ENCODE peak calls at places on chromosomes 6 and 20, in eight cellular contexts. One of them, this sample, is unnamed.
A peak's percentile ranks its signal among the peaks of the same experiment; 100 is the strongest.

GRCh38 chr20:364905-365794 is 15.4 kb upstream of the TRIB3 start:
- DNase-seq in left ventricle myocardium inferior: no peak
- DNase-seq in transverse colon: no peak
- DNase-seq in fibroblast of the aortic adventitia: peak; percentile 48
- DNase-seq in cardiac muscle cell: no peak
- DNase-seq in endothelial cell of umbilical vein: no peak
- DNase-seq in NB4: peak; percentile 60
- DNase-seq in CD8-positive, alpha-beta T cell: no peak
- DNase-seq in this sample: no peak

GRCh38 chr20:45792513-45793118 is 862 bp downstream of the DNTTIP1 start:
- DNase-seq in left ventricle myocardium inferior: no peak
- DNase-seq in transverse colon: no peak
- DNase-seq in fibroblast of the aortic adventitia: no peak
- DNase-seq in cardiac muscle cell: no peak
- DNase-seq in endothelial cell of umbilical vein: no peak
- DNase-seq in NB4: peak; percentile 61
- DNase-seq in CD8-positive, alpha-beta T cell: no peak
- DNase-seq in this sample: no peak

GRCh38 chr20:35972445-35972844 is 4.1 kb downstream of the CNBD2 start:
- DNase-seq in left ventricle myocardium inferior: no peak
- DNase-seq in transverse colon: no peak
- DNase-seq in fibroblast of the aortic adventitia: no peak
- DNase-seq in cardiac muscle cell: no peak
- DNase-seq in endothelial cell of umbilical vein: no peak
- DNase-seq in NB4: no peak
- DNase-seq in CD8-positive, alpha-beta T cell: no peak
- DNase-seq in this sample: no peak

GRCh38 chr6:97085772-97086171 is 161.2 kb downstream of the KLHL32 start:
- DNase-seq in left ventricle myocardium inferior: no peak
- DNase-seq in transverse colon: no peak
- DNase-seq in fibroblast of the aortic adventitia: no peak
- DNase-seq in cardiac muscle cell: no peak
- DNase-seq in endothelial cell of umbilical vein: no peak
- DNase-seq in NB4: no peak
- DNase-seq in CD8-positive, alpha-beta T cell: no peak
- DNase-seq in this sample: no peak

GRCh38 chr6:140193269-140193668 is 818.8 kb upstream of the CITED2 start:
- DNase-seq in left ventricle myocardium inferior: no peak
- DNase-seq in transverse colon: no peak
- DNase-seq in fibroblast of the aortic adventitia: no peak
- DNase-seq in cardiac muscle cell: no peak
- DNase-seq in endothelial cell of umbilical vein: peak; percentile 7
- DNase-seq in NB4: peak; percentile 11
- DNase-seq in CD8-positive, alpha-beta T cell: no peak
- DNase-seq in this sample: no peak

GRCh38 chr6:21294144-21294543 is 299.4 kb upstream of the SOX4 start:
- DNase-seq in left ventricle myocardium inferior: no peak
- DNase-seq in transverse colon: no peak
- DNase-seq in fibroblast of the aortic adventitia: no peak
- DNase-seq in cardiac muscle cell: no peak
- DNase-seq in endothelial cell of umbilical vein: no peak
- DNase-seq in NB4: no peak
- DNase-seq in CD8-positive, alpha-beta T cell: no peak
- DNase-seq in this sample: no peak

GRCh38 chr20:32163951-32164350 is 43.6 kb downstream of the PLAGL2 start:
- DNase-seq in left ventricle myocardium inferior: no peak
- DNase-seq in transverse colon: no peak
- DNase-seq in fibroblast of the aortic adventitia: no peak
- DNase-seq in cardiac muscle cell: no peak
- DNase-seq in endothelial cell of umbilical vein: no peak
- DNase-seq in NB4: peak; percentile 53
- DNase-seq in CD8-positive, alpha-beta T cell: no peak
- DNase-seq in this sample: no peak

GRCh38 chr20:54212226-54212625 is 4.3 kb downstream of the PFDN4 start:
- DNase-seq in left ventricle myocardium inferior: no peak
- DNase-seq in transverse colon: no peak
- DNase-seq in fibroblast of the aortic adventitia: peak; percentile 89
- DNase-seq in cardiac muscle cell: no peak
- DNase-seq in endothelial cell of umbilical vein: no peak
- DNase-seq in NB4: no peak
- DNase-seq in CD8-positive, alpha-beta T cell: no peak
- DNase-seq in this sample: no peak

GRCh38 chr20:59161626-59162170 is 1.9 kb upstream of the ZNF831 start:
- DNase-seq in left ventricle myocardium inferior: no peak
- DNase-seq in transverse colon: no peak
- DNase-seq in fibroblast of the aortic adventitia: no peak
- DNase-seq in cardiac muscle cell: no peak
- DNase-seq in endothelial cell of umbilical vein: no peak
- DNase-seq in NB4: no peak
- DNase-seq in CD8-positive, alpha-beta T cell: no peak
- DNase-seq in this sample: no peak

GRCh38 chr6:166667886-166668620 is 41.0 kb upstream of the RPS6KA2 start:
- DNase-seq in left ventricle myocardium inferior: no peak
- DNase-seq in transverse colon: no peak
- DNase-seq in fibroblast of the aortic adventitia: no peak
- DNase-seq in cardiac muscle cell: no peak
- DNase-seq in endothelial cell of umbilical vein: no peak
- DNase-seq in NB4: no peak
- DNase-seq in CD8-positive, alpha-beta T cell: no peak
- DNase-seq in this sample: no peak

GRCh38 chr20:32983459-32984112 is 20.6 kb downstream of the SUN5 start:
- DNase-seq in left ventricle myocardium inferior: no peak
- DNase-seq in transverse colon: no peak
- DNase-seq in fibroblast of the aortic adventitia: no peak
- DNase-seq in cardiac muscle cell: no peak
- DNase-seq in endothelial cell of umbilical vein: no peak
- DNase-seq in NB4: no peak
- DNase-seq in CD8-positive, alpha-beta T cell: no peak
- DNase-seq in this sample: peak; percentile 41

GRCh38 chr20:57198359-57199072 is 67.9 kb downstream of the BMP7 start:
- DNase-seq in left ventricle myocardium inferior: no peak
- DNase-seq in transverse colon: no peak
- DNase-seq in fibroblast of the aortic adventitia: no peak
- DNase-seq in cardiac muscle cell: no peak
- DNase-seq in endothelial cell of umbilical vein: no peak
- DNase-seq in NB4: peak; percentile 31
- DNase-seq in CD8-positive, alpha-beta T cell: no peak
- DNase-seq in this sample: no peak

GRCh38 chr20:41616228-41616627 is 1.9 kb downstream of the CHD6 start:
- DNase-seq in left ventricle myocardium inferior: no peak
- DNase-seq in transverse colon: no peak
- DNase-seq in fibroblast of the aortic adventitia: peak; percentile 37
- DNase-seq in cardiac muscle cell: no peak
- DNase-seq in endothelial cell of umbilical vein: no peak
- DNase-seq in NB4: peak; percentile 71
- DNase-seq in CD8-positive, alpha-beta T cell: no peak
- DNase-seq in this sample: no peak

GRCh38 chr6:37987008-37987407 is 167.5 kb downstream of the ZFAND3 start:
- DNase-seq in left ventricle myocardium inferior: no peak
- DNase-seq in transverse colon: no peak
- DNase-seq in fibroblast of the aortic adventitia: peak; percentile 61
- DNase-seq in cardiac muscle cell: no peak
- DNase-seq in endothelial cell of umbilical vein: no peak
- DNase-seq in NB4: no peak
- DNase-seq in CD8-positive, alpha-beta T cell: no peak
- DNase-seq in this sample: no peak

GRCh38 chr6:79377047-79377446 is 142.6 kb upstream of the HMGN3 start:
- DNase-seq in left ventricle myocardium inferior: no peak
- DNase-seq in transverse colon: no peak
- DNase-seq in fibroblast of the aortic adventitia: peak; percentile 7
- DNase-seq in cardiac muscle cell: no peak
- DNase-seq in endothelial cell of umbilical vein: peak; percentile 64
- DNase-seq in NB4: no peak
- DNase-seq in CD8-positive, alpha-beta T cell: no peak
- DNase-seq in this sample: no peak

GRCh38 chr20:35296101-35296554 is 3.9 kb upstream of the FAM83C start:
- DNase-seq in left ventricle myocardium inferior: no peak
- DNase-seq in transverse colon: no peak
- DNase-seq in fibroblast of the aortic adventitia: no peak
- DNase-seq in cardiac muscle cell: peak; percentile 62
- DNase-seq in endothelial cell of umbilical vein: no peak
- DNase-seq in NB4: no peak
- DNase-seq in CD8-positive, alpha-beta T cell: no peak
- DNase-seq in this sample: no peak

GRCh38 chr6:28816909-28817807 is 106.6 kb downstream of the TRIM27 start:
- DNase-seq in left ventricle myocardium inferior: no peak
- DNase-seq in transverse colon: no peak
- DNase-seq in fibroblast of the aortic adventitia: peak; percentile 74
- DNase-seq in cardiac muscle cell: no peak
- DNase-seq in endothelial cell of umbilical vein: peak; percentile 26
- DNase-seq in NB4: peak; percentile 92
- DNase-seq in CD8-positive, alpha-beta T cell: no peak
- DNase-seq in this sample: no peak

GRCh38 chr6:100171533-100172321 is 177.7 kb upstream of the MCHR2 start:
- DNase-seq in left ventricle myocardium inferior: no peak
- DNase-seq in transverse colon: no peak
- DNase-seq in fibroblast of the aortic adventitia: no peak
- DNase-seq in cardiac muscle cell: no peak
- DNase-seq in endothelial cell of umbilical vein: no peak
- DNase-seq in NB4: peak; percentile 74
- DNase-seq in CD8-positive, alpha-beta T cell: no peak
- DNase-seq in this sample: no peak

GRCh38 chr6:32239462-32239861 is 15.6 kb upstream of the NOTCH4 start:
- DNase-seq in left ventricle myocardium inferior: no peak
- DNase-seq in transverse colon: no peak
- DNase-seq in fibroblast of the aortic adventitia: no peak
- DNase-seq in cardiac muscle cell: no peak
- DNase-seq in endothelial cell of umbilical vein: no peak
- DNase-seq in NB4: no peak
- DNase-seq in CD8-positive, alpha-beta T cell: no peak
- DNase-seq in this sample: no peak
- TF ChIP-seq CTCF in left ventricle myocardium inferior: no peak
- TF ChIP-seq CTCF in transverse colon: no peak
- TF ChIP-seq CTCF in fibroblast of the aortic adventitia: no peak
- TF ChIP-seq CTCF in cardiac muscle cell: no peak
- TF ChIP-seq CTCF in endothelial cell of umbilical vein: no peak
- TF ChIP-seq CTCF in NB4: no peak
- TF ChIP-seq CTCF in CD8-positive, alpha-beta T cell: no peak
- TF ChIP-seq CTCF in this sample: no peak

DNA sequence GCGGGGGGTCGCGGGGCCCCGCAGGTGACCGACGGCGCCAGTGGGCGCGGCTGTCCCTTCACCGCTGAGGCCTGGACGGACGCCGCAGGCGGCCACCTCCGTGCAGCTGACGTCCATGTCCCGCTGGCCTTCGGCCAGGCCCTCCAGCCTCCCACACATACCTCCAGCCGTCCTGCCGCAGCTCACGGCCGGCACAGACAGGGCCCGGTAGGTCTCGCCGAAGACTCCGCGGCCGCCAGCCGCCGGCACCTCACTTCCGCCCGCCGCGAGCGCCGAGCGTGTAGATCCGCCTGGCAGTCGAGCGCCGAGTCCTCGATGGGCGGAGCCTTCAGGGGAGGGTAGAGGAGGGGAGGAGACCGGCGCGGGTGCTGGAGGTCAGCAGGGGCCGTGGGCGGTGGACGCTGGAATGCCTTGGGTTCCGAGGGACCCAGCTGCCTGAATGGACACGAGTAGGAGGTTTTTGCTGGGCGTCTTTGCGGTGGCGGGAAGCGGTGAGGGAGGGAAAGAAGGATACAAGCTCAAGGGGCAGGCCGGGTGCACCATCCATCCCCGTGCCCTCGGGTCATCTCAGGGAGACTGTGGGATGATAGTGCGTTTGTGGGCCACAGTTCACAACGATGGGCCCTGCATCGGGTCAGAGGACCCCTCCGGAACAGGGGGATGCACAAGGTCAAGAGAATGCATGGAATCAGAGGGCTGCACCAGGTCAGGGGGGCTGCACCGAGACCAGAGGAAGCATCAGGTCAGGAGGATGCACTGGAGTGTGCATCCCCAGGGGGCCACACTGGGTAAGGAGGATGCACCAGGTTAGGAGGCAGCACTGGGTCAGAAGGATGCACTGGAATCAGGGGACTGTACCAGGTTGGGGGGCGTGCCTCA is at the start of gene EXOC2:
- DNase-seq in left ventricle myocardium inferior: peak; percentile 86
- DNase-seq in transverse colon: peak; percentile 87
- DNase-seq in fibroblast of the aortic adventitia: peak; percentile 73
- DNase-seq in cardiac muscle cell: peak; percentile 93
- DNase-seq in endothelial cell of umbilical vein: peak; percentile 79
- DNase-seq in NB4: peak; percentile 88
- DNase-seq in CD8-positive, alpha-beta T cell: peak; percentile 77
- DNase-seq in this sample: peak; percentile 95
- TF ChIP-seq CTCF in left ventricle myocardium inferior: no peak
- TF ChIP-seq CTCF in transverse colon: no peak
- TF ChIP-seq CTCF in fibroblast of the aortic adventitia: no peak
- TF ChIP-seq CTCF in cardiac muscle cell: peak; percentile 4
- TF ChIP-seq CTCF in endothelial cell of umbilical vein: no peak
- TF ChIP-seq CTCF in NB4: no peak
- TF ChIP-seq CTCF in CD8-positive, alpha-beta T cell: no peak
- TF ChIP-seq CTCF in this sample: no peak

GRCh38 chr20:14556206-14556605 is 218.8 kb upstream of the FLRT3 start:
- DNase-seq in left ventricle myocardium inferior: no peak
- DNase-seq in transverse colon: no peak
- DNase-seq in fibroblast of the aortic adventitia: peak; percentile 52
- DNase-seq in cardiac muscle cell: no peak
- DNase-seq in endothelial cell of umbilical vein: no peak
- DNase-seq in NB4: no peak
- DNase-seq in CD8-positive, alpha-beta T cell: no peak
- DNase-seq in this sample: no peak

GRCh38 chr20:14566505-14566904 is 229.1 kb upstream of the FLRT3 start:
- DNase-seq in left ventricle myocardium inferior: no peak
- DNase-seq in transverse colon: no peak
- DNase-seq in fibroblast of the aortic adventitia: peak; percentile 92
- DNase-seq in cardiac muscle cell: no peak
- DNase-seq in endothelial cell of umbilical vein: no peak
- DNase-seq in NB4: no peak
- DNase-seq in CD8-positive, alpha-beta T cell: no peak
- DNase-seq in this sample: no peak

GRCh38 chr20:14562976-14563375 is 225.6 kb upstream of the FLRT3 start:
- DNase-seq in left ventricle myocardium inferior: no peak
- DNase-seq in transverse colon: no peak
- DNase-seq in fibroblast of the aortic adventitia: no peak
- DNase-seq in cardiac muscle cell: no peak
- DNase-seq in endothelial cell of umbilical vein: no peak
- DNase-seq in NB4: no peak
- DNase-seq in CD8-positive, alpha-beta T cell: no peak
- DNase-seq in this sample: no peak

DNA sequence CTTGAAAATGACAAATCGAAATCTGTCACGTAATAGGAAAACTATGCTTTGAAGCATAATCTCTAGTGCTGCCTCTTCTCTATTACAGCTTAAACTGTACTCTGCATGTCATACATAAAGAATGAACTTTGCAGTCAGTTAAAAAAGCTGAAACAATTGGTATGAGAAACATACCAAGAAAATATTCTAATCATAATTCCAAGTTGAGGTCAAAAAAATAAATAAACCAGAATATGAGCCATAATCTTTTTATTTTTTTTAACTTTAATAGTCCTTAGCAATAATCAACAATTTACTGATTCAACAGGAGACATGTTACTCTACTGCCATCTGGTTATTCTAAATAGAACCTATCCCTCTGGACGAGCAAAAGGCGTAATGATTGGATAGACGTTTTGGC is 224.3 kb upstream of the FLRT3 start:
- DNase-seq in left ventricle myocardium inferior: no peak
- DNase-seq in transverse colon: no peak
- DNase-seq in fibroblast of the aortic adventitia: peak; percentile 71
- DNase-seq in cardiac muscle cell: no peak
- DNase-seq in endothelial cell of umbilical vein: no peak
- DNase-seq in NB4: no peak
- DNase-seq in CD8-positive, alpha-beta T cell: no peak
- DNase-seq in this sample: no peak
- TF ChIP-seq CTCF in left ventricle myocardium inferior: no peak
- TF ChIP-seq CTCF in transverse colon: no peak
- TF ChIP-seq CTCF in fibroblast of the aortic adventitia: peak; percentile 21
- TF ChIP-seq CTCF in cardiac muscle cell: no peak
- TF ChIP-seq CTCF in endothelial cell of umbilical vein: no peak
- TF ChIP-seq CTCF in NB4: no peak
- TF ChIP-seq CTCF in CD8-positive, alpha-beta T cell: no peak
- TF ChIP-seq CTCF in this sample: no peak

GRCh38 chr6:165223736-165224135 is 85.7 kb downstream of the C6orf118 start:
- DNase-seq in left ventricle myocardium inferior: no peak
- DNase-seq in transverse colon: no peak
- DNase-seq in fibroblast of the aortic adventitia: no peak
- DNase-seq in cardiac muscle cell: no peak
- DNase-seq in endothelial cell of umbilical vein: no peak
- DNase-seq in NB4: no peak
- DNase-seq in CD8-positive, alpha-beta T cell: no peak
- DNase-seq in this sample: no peak
- TF ChIP-seq CTCF in left ventricle myocardium inferior: no peak
- TF ChIP-seq CTCF in transverse colon: no peak
- TF ChIP-seq CTCF in fibroblast of the aortic adventitia: no peak
- TF ChIP-seq CTCF in cardiac muscle cell: no peak
- TF ChIP-seq CTCF in endothelial cell of umbilical vein: no peak
- TF ChIP-seq CTCF in NB4: no peak
- TF ChIP-seq CTCF in CD8-positive, alpha-beta T cell: no peak
- TF ChIP-seq CTCF in this sample: no peak

This sample was measured in upper lobe of right lung.